ENCODE peak calls at places on chromosomes 7 and 10, in seven cellular contexts. C is ELR; P is MCF 10A; Z is GF-D8; R is tibial artery; N is CD8-positive, alpha-beta T cell; S is dermis blood vessel endothelial cell. A is an unnamed sample.

GRCh38 chr7:116211913-116212596 is 1.7 kb downstream of the TES start:
- DNase-seq in C (peak; percentile 52), P (peak; percentile 56), Z (no peak), R (no peak), N (no peak), S (peak; percentile 63), A (peak; percentile 65)

GRCh38 chr10:70518695-70519094 is 40.1 kb downstream of the PALD1 start:
- DNase-seq in C (peak; percentile 89), P (no peak), Z (no peak), R (no peak), N (no peak), S (peak; percentile 77), A (peak; percentile 85)

GRCh38 chr10:90751107-90751997 is 106.5 kb downstream of the HTR7 start:
- DNase-seq in C (peak; percentile 61), P (peak; percentile 71), Z (no peak), R (no peak), N (peak; percentile 29), S (peak; percentile 70), A (peak; percentile 54)

GRCh38 chr7:120334475-120334874 is 61.5 kb downstream of the KCND2 start:
- DNase-seq in C (no peak), P (no peak), Z (no peak), R (no peak), N (no peak), S (no peak), A (no peak)

GRCh38 chr7:151206914-151207313 is 3.4 kb downstream of the H2BK1 start:
- DNase-seq in C (no peak), P (no peak), Z (peak; percentile 76), R (no peak), N (peak; percentile 18), S (no peak), A (no peak)

GRCh38 chr7:151549083-151549482 is 29.4 kb upstream of the RHEB start:
- DNase-seq in C (no peak), P (no peak), Z (no peak), R (no peak), N (no peak), S (no peak), A (no peak)

GRCh38 chr7:156725074-156725473 is 84.5 kb downstream of the RNF32 start:
- DNase-seq in C (no peak), P (peak; percentile 80), Z (no peak), R (no peak), N (no peak), S (no peak), A (no peak)

GRCh38 chr7:150403376-150404171 is 24.4 kb downstream of the ZNF775 start:
- DNase-seq in C (no peak), P (no peak), Z (no peak), R (no peak), N (no peak), S (no peak), A (no peak)

GRCh38 chr10:34889004-34889869 is 74.1 kb upstream of the PARD3 start:
- DNase-seq in C (peak; percentile 80), P (peak; percentile 60), Z (no peak), R (no peak), N (no peak), S (no peak), A (no peak)

GRCh38 chr10:99788598-99789259 is 6.3 kb downstream of the ABCC2 start:
- DNase-seq in C (peak; percentile 52), P (peak; percentile 98), Z (no peak), R (peak; percentile 81), N (no peak), S (no peak), A (no peak)

GRCh38 chr10:111297351-111297848 is 220.6 kb downstream of the ADRA2A start:
- DNase-seq in C (peak; percentile 4), P (peak; percentile 13), Z (no peak), R (no peak), N (no peak), S (no peak), A (no peak)

GRCh38 chr10:28242560-28243204 is 60.2 kb downstream of the MPP7 start:
- DNase-seq in C (no peak), P (no peak), Z (no peak), R (no peak), N (no peak), S (no peak), A (no peak)

GRCh38 chr10:98357208-98357836 is 57.7 kb downstream of the PYROXD2 start:
- DNase-seq in C (no peak), P (no peak), Z (no peak), R (no peak), N (no peak), S (no peak), A (no peak)

A was measured in lung microvascular endothelial cell.